ENCODE peak calls at places on chromosomes 3 and 15, in four cellular contexts. J, T, Q and L are unnamed samples.

GRCh38 chr3:175258763-175259162 is 399.6 kb downstream of the NAALADL2 start:
- DNase-seq in J (peak), Q (no peak), T (peak), L (peak)

GRCh38 chr3:160676547-160677303 is at the start of gene ARL14:
- DNase-seq in T (peak), Q (no peak), J (peak), L (peak)

GRCh38 chr15:60005352-60006202 is 1.5 kb downstream of the FOXB1 start:
- DNase-seq in Q (no peak), T (no peak), J (no peak), L (no peak)

GRCh38 chr15:72009207-72009606 is 108.7 kb downstream of the MYO9A start:
- DNase-seq in Q (no peak), T (no peak), J (no peak), L (no peak)

GRCh38 chr3:180680097-180680430 is 775 bp upstream of the CCDC39 start:
- DNase-seq in Q (no peak), T (peak), J (peak), L (peak)

GRCh38 chr3:195059006-195059350 is 212.0 kb downstream of the XXYLT1 start:
- DNase-seq in J (no peak), T (no peak), Q (no peak), L (no peak)

GRCh38 chr15:78726870-78727551 is 84.3 kb downstream of the ADAMTS7 start:
- DNase-seq in J (peak), T (peak), Q (no peak), L (no peak)

GRCh38 chr3:4355401-4356224 is 52.4 kb downstream of the SETMAR start:
- DNase-seq in Q (no peak), T (no peak), J (no peak), L (no peak)

GRCh38 chr3:104066658-104067057 is 1300.1 kb upstream of the ALCAM start:
- DNase-seq in Q (no peak), J (peak), T (peak), L (peak)

GRCh38 chr3:131033480-131034080 is 6.9 kb downstream of the NEK11 start:
- DNase-seq in Q (no peak), T (peak), J (peak), L (peak)

GRCh38 chr3:156373095-156373494 is 181.8 kb downstream of the SSR3 start:
- DNase-seq in T (no peak), Q (no peak), J (no peak), L (no peak)

GRCh38 chr15:77457619-77458265 is 37.1 kb downstream of the HMG20A start:
- DNase-seq in T (peak), Q (no peak), J (peak), L (peak)

GRCh38 chr3:134312072-134312872 is 61.6 kb upstream of the RYK start:
- DNase-seq in T (peak), Q (no peak), J (no peak), L (no peak)
- TF ChIP-seq CTCF in T (peak), Q (peak), J (peak), L (peak)

GRCh38 chr15:92917606-92918407 is 17.7 kb downstream of the CHD2 start:
- DNase-seq in Q (peak), J (peak), T (peak), L (peak)
- H3K4me3 ChIP-seq in Q (peak), J (no peak), T (no peak), L (no peak)

GRCh38 chr3:106365061-106365691 is 496.4 kb upstream of the CBLB start:
- DNase-seq in Q (no peak), J (no peak), T (no peak), L (no peak)
- TF ChIP-seq CTCF in Q (no peak), J (no peak), T (no peak), L (no peak)

GRCh38 chr3:26623409-26624208 is 1.0 kb downstream of the LRRC3B start:
- DNase-seq in J (no peak), T (no peak), Q (no peak), L (no peak)

GRCh38 chr3:26625187-26625586 is 2.6 kb downstream of the LRRC3B start:
- DNase-seq in T (no peak), Q (no peak), J (no peak), L (no peak)

GRCh38 chr3:26621891-26622633 is 510 bp upstream of the LRRC3B start:
- DNase-seq in T (no peak), J (no peak), Q (no peak), L (no peak)

GRCh38 chr3:26622634-26623408 is at the start of gene LRRC3B:
- DNase-seq in T (no peak), J (no peak), Q (no peak), L (no peak)

DNA sequence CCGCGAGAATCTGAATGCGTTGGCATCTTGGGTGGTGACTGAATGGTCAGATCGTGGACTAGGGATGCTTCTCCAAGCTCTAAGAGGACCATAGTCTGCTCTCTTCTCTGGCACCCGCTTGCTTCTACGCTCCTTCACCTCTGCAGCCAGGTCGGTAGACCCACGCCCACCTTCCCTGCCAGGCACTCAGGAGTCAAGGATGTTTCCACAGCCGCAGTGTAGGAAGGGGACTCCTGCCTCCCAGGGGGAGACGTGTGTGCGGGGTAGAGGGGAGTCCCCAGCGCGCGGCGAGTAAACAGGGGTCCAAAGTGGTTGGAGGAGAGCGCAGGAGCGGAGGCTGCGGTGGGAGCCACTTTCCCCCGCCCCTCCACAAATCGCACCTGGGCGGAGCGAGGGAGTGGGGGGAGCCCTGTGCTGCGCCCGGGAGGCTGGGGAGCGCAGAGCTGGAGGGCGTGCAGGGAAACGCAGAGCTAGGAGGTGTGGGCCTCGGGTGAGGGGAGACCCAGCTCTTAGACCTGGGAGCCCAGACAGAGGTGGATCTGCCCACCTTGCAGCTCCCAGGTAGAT is 1.7 kb downstream of the LRRC3B start:
- DNase-seq in Q (no peak), J (no peak), T (no peak), L (no peak)
- H3K4me3 ChIP-seq in Q (no peak), J (no peak), T (no peak), L (no peak)

GRCh38 chr3:127889976-127890650 is 24.9 kb upstream of the KBTBD12 start:
- DNase-seq in J (no peak), Q (no peak), T (peak), L (peak)
- TF ChIP-seq CTCF in J (peak), Q (no peak), T (no peak), L (no peak)

DNA sequence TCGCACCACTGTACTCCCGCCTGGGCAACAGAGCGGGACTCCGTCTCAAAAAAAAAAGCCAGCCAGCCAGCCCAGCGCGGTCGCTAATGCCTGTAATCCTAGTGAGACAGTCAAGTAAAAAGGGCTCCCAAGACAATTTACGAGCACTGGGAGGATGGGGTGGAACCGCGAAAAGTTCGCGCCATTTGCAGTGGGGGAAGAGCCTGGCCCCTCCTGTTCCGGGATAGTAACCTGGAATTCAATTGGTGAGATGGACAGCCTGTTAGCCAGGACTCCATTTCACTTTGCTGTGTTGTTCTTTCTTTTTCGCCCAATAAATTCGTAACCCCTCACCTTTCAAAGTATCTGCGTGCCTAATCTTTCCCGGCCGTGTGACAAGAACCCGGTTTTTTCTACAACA is 19.5 kb downstream of the SLC4A7 start:
- DNase-seq in Q (no peak), J (no peak), T (no peak), L (no peak)
- H3K4me3 ChIP-seq in Q (no peak), J (no peak), T (no peak), L (no peak)

GRCh38 chr3:55012091-55012490 is 84.2 kb upstream of the LRTM1 start:
- DNase-seq in T (no peak), J (no peak), Q (no peak), L (no peak)

GRCh38 chr3:55009372-55009771 is 81.5 kb upstream of the LRTM1 start:
- DNase-seq in Q (no peak), J (no peak), T (no peak), L (no peak)

GRCh38 chr3:55017876-55018275 is 90.0 kb upstream of the LRTM1 start:
- DNase-seq in Q (no peak), T (no peak), J (no peak), L (no peak)

GRCh38 chr3:55014081-55014480 is 86.2 kb upstream of the LRTM1 start:
- DNase-seq in Q (no peak), J (no peak), T (peak), L (no peak)

GRCh38 chr3:55013145-55013544 is 85.3 kb upstream of the LRTM1 start:
- DNase-seq in T (peak), J (peak), Q (no peak), L (peak)
- TF ChIP-seq CTCF in T (peak), J (peak), Q (no peak), L (peak)

GRCh38 chr3:95923496-95924210 is 890.7 kb upstream of the EPHA6 start:
- DNase-seq in J (peak), Q (no peak), T (peak), L (peak)

GRCh38 chr3:95926904-95927501 is 887.4 kb upstream of the EPHA6 start:
- DNase-seq in T (no peak), J (no peak), Q (no peak), L (no peak)
- H3K4me3 ChIP-seq in T (no peak), J (no peak), Q (no peak), L (no peak)

GRCh38 chr3:34683851-34684250 is 885.4 kb downstream of the PDCD6IP start:
- DNase-seq in Q (no peak), J (peak), T (peak), L (peak)
- TF ChIP-seq CTCF in Q (peak), J (peak), T (peak), L (peak)

GRCh38 chr3:43281020-43281419 is 5.3 kb upstream of the SNRK start:
- DNase-seq in Q (no peak), T (no peak), J (no peak), L (no peak)
- H3K4me3 ChIP-seq in Q (no peak), T (no peak), J (no peak), L (no peak)